ENCODE peak calls at places on chromosomes 13 and 19, in ten cellular contexts. P is NB4, M is adrenal gland, A is heart left ventricle, D is uterus, F is ovary, L is endothelial cell of umbilical vein, N is IMR-90, U is transverse colon, T is tibial nerve. R is an unnamed sample.
A peak's percentile ranks its signal among the peaks of the same experiment; 100 is the strongest.

GRCh38 chr19:43300206-43300605 is 30.9 kb upstream of the PSG9 start:
- DNase-seq in P (no peak), M (no peak), A (no peak), D (no peak), F (no peak), L (no peak), N (no peak), U (no peak), T (no peak), R (no peak)

GRCh38 chr13:113958373-113958772 is 15.5 kb downstream of the C13orf46 start:
- DNase-seq in P (no peak), M (no peak), A (peak; percentile 22), D (no peak), F (no peak), L (no peak), N (no peak), U (no peak), T (no peak), R (no peak)

GRCh38 chr13:99527346-99527745 is 26.1 kb downstream of the TM9SF2 start:
- DNase-seq in P (peak; percentile 22), M (no peak), A (no peak), D (no peak), F (no peak), L (no peak), N (no peak), U (no peak), T (no peak), R (no peak)

GRCh38 chr19:35142531-35143230 is 374 bp upstream of the FXYD7 start:
- DNase-seq in P (peak; percentile 48), M (no peak), A (peak; percentile 79), D (no peak), F (peak; percentile 71), L (peak; percentile 43), N (no peak), U (peak; percentile 67), T (no peak), R (peak; percentile 73)

GRCh38 chr13:71610876-71611275 is 256.1 kb downstream of the DACH1 start:
- DNase-seq in P (peak; percentile 29), M (no peak), A (no peak), D (no peak), F (no peak), L (no peak), N (no peak), U (no peak), T (no peak), R (no peak)

GRCh38 chr13:48448963-48449614 is 36.2 kb upstream of the LPAR6 start:
- DNase-seq in P (peak; percentile 81), M (no peak), A (no peak), D (no peak), F (no peak), L (no peak), N (peak; percentile 80), U (no peak), T (no peak), R (no peak)

GRCh38 chr19:10288662-10289166 is 1.0 kb upstream of the ICAM5 start:
- DNase-seq in P (peak; percentile 70), M (no peak), A (no peak), D (no peak), F (no peak), L (no peak), N (peak; percentile 40), U (peak; percentile 66), T (no peak), R (no peak)

GRCh38 chr19:35062942-35063341 is 21.4 kb downstream of the HPN start:
- DNase-seq in P (no peak), M (no peak), A (no peak), D (no peak), F (no peak), L (no peak), N (no peak), U (no peak), T (no peak), R (no peak)

GRCh38 chr19:44212865-44213346 is 574 bp downstream of the ZNF227 start:
- DNase-seq in P (peak; percentile 3), M (peak; percentile 16), A (no peak), D (no peak), F (peak; percentile 24), L (peak; percentile 58), N (peak; percentile 55), U (no peak), T (no peak), R (no peak)

GRCh38 chr19:57362997-57363705 is at the start of the genes TRAPPC2B and ZNF547:
- DNase-seq in P (peak; percentile 98), M (peak; percentile 100), A (peak; percentile 99), D (peak; percentile 99), F (peak; percentile 99), L (peak; percentile 100), N (peak; percentile 100), U (peak; percentile 99), T (peak; percentile 97), R (peak; percentile 100)

GRCh38 chr19:57357406-57357805 is 5.9 kb upstream of the TRAPPC2B start:
- DNase-seq in P (no peak), M (no peak), A (no peak), D (no peak), F (no peak), L (no peak), N (no peak), U (no peak), T (no peak), R (no peak)

GRCh38 chr19:57359300-57359699 is 4.1 kb upstream of the TRAPPC2B start:
- DNase-seq in P (no peak), M (no peak), A (no peak), D (no peak), F (no peak), L (no peak), N (no peak), U (no peak), T (no peak), R (no peak)

GRCh38 chr19:57363734-57364181 is 407 bp downstream of the TRAPPC2B start:
- DNase-seq in P (peak; percentile 2), M (no peak), A (no peak), D (no peak), F (no peak), L (no peak), N (peak; percentile 12), U (no peak), T (no peak), R (no peak)

GRCh38 chr19:57362419-57362818 is 932 bp upstream of the TRAPPC2B start:
- DNase-seq in P (no peak), M (no peak), A (no peak), D (no peak), F (no peak), L (no peak), N (no peak), U (no peak), T (no peak), R (no peak)
- H3K4me3 ChIP-seq in P (peak overlapping the region; percentile 80), M (no peak overlapping the region), A (peak overlapping the region; percentile 79), D (no peak overlapping the region), F (no peak overlapping the region), L (no peak overlapping the region), N (peak overlapping the region; percentile 54), U (peak overlapping the region; percentile 64), T (no peak overlapping the region), R (no peak overlapping the region)

DNA sequence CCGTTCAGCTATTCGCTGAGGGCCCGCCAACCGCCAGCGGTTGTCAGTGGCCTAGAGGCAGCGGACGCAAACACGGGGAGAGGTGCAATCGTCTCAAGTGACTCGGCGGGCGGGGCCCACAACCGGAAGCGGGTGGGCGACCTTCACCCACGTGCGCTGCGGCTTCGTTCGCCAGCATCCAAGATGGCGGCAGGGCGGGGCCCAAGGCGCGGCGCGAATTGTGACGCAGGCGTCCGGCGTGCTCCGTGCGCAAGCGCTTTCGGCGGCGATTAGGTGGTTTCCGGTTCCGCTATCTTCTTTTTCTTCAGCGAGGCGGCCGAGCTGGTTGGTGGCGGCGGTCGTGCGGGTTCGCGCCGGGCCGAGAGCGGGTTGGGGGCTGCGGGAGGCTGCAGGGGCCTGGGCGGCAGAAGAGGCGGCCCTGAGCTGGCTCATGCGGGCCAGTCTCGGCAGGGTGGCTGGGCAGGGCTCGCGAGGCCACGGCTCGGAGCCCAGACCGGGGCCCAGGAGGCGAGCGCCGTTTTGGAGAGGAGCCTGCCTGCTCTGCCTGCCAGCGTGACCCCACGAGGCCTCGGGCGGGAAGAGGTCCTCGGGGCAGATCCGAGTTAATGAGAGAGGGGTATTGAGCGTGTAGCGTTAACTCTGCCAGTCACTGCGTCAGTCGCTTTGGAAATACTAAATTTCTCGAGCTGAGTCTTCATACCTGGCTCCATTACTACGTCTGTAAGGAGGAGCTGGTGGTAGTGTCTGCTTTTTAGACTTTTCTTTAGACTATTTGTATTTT is at the start of gene UBA52:
- DNase-seq in P (peak; percentile 98), M (peak; percentile 99), A (peak; percentile 99), D (peak; percentile 99), F (peak; percentile 99), L (peak; percentile 98), N (peak; percentile 96), U (peak; percentile 99), T (peak; percentile 96), R (peak; percentile 99)
- TF ChIP-seq POLR2A in P (peak; percentile 91), M (peak; percentile 83), A (peak; percentile 35), D (peak; percentile 85), F (peak; percentile 96), L (peak; percentile 92), N (peak; percentile 96), U (peak; percentile 95), T (peak; percentile 63), R (peak; percentile 84)

GRCh38 chr13:73656863-73657262 is 477.3 kb downstream of the KLF12 start:
- DNase-seq in P (no peak), M (no peak), A (no peak), D (no peak), F (no peak), L (no peak), N (peak; percentile 42), U (no peak), T (no peak), R (no peak)

GRCh38 chr13:73658639-73659038 is 475.6 kb downstream of the KLF12 start:
- DNase-seq in P (no peak), M (no peak), A (no peak), D (no peak), F (no peak), L (no peak), N (no peak), U (no peak), T (no peak), R (no peak)

GRCh38 chr13:73657821-73658540 is 476.2 kb downstream of the KLF12 start:
- DNase-seq in P (no peak), M (no peak), A (peak; percentile 67), D (peak; percentile 19), F (no peak), L (no peak), N (no peak), U (no peak), T (peak; percentile 36), R (no peak)

GRCh38 chr13:73653688-73654087 is 480.5 kb downstream of the KLF12 start:
- DNase-seq in P (no peak), M (no peak), A (no peak), D (no peak), F (no peak), L (no peak), N (no peak), U (no peak), T (no peak), R (no peak)
- H3K4me3 ChIP-seq in P (no peak overlapping the region), M (no peak overlapping the region), A (no peak overlapping the region), D (no peak overlapping the region), F (no peak overlapping the region), L (no peak overlapping the region), N (no peak overlapping the region), U (no peak overlapping the region), T (no peak overlapping the region), R (no peak overlapping the region)

GRCh38 chr19:1652471-1653299 is at the start of gene TCF3:
- DNase-seq in P (peak; percentile 94), M (peak; percentile 98), A (peak; percentile 99), D (peak; percentile 99), F (peak; percentile 99), L (peak; percentile 99), N (peak; percentile 99), U (peak; percentile 99), T (peak; percentile 98), R (peak; percentile 99)
- TF ChIP-seq POLR2A in P (no peak), M (peak; percentile 44), A (no peak), D (peak; percentile 28), F (peak; percentile 66), L (peak; percentile 28), N (no peak), U (no peak), T (no peak), R (peak; percentile 55)